ENCODE peak calls at places on chromosomes 6 and 20, in five cellular contexts. Q is right cardiac atrium; M is right atrium auricular region; G is CD4-positive, alpha-beta memory T cell; I is left ventricle myocardium inferior. R is an unnamed sample.
A peak's percentile ranks its signal among the peaks of the same experiment; 100 is the strongest.

GRCh38 chr6:94956910-94957309 is 620.4 kb upstream of the MANEA start:
- DNase-seq in Q (no peak), I (no peak), M (no peak), G (no peak), R (no peak)

GRCh38 chr6:100948381-100949133 is 67.4 kb upstream of the ASCC3 start:
- DNase-seq in Q (no peak), I (no peak), G (no peak), M (no peak), R (no peak)

GRCh38 chr6:29864037-29864795 is 36.6 kb downstream of the HLA-G start:
- DNase-seq in I (no peak), Q (no peak), G (no peak), M (no peak), R (no peak)

GRCh38 chr6:148524509-148524908 is 181.9 kb downstream of the SASH1 start:
- DNase-seq in Q (no peak), G (no peak), M (no peak), I (no peak), R (no peak)

GRCh38 chr6:9233686-9234085 is 798.3 kb upstream of the SLC35B3 start:
- DNase-seq in M (no peak), I (no peak), G (no peak), Q (no peak), R (no peak)

GRCh38 chr6:124372076-124372475 is 568.4 kb downstream of the NKAIN2 start:
- DNase-seq in M (no peak), G (no peak), I (no peak), Q (no peak), R (no peak)

GRCh38 chr20:37522258-37523011 is 1.4 kb downstream of the NNAT start:
- DNase-seq in I (peak; percentile 66), Q (peak; percentile 80), G (no peak), M (no peak), R (peak; percentile 57)

GRCh38 chr6:439681-440167 is 48.2 kb downstream of the IRF4 start:
- DNase-seq in G (no peak), Q (no peak), I (no peak), M (peak; percentile 69), R (no peak)

GRCh38 chr6:151804585-151805285 is 2.7 kb upstream of the ESR1 start:
- DNase-seq in Q (no peak), M (no peak), I (no peak), G (no peak), R (no peak)

GRCh38 chr6:148885920-148886845 is 139.4 kb downstream of the UST start:
- DNase-seq in Q (no peak), M (no peak), G (no peak), I (no peak), R (no peak)

GRCh38 chr6:111983197-111983596 is 70.7 kb upstream of the CCN6 start:
- DNase-seq in Q (no peak), M (no peak), G (no peak), I (no peak), R (no peak)

GRCh38 chr6:389622-390021 is 1.9 kb upstream of the IRF4 start:
- DNase-seq in Q (no peak), I (no peak), G (peak; percentile 50), M (no peak), R (no peak)

GRCh38 chr6:104541411-104541810 is 318.3 kb downstream of the HACE1 start:
- DNase-seq in M (no peak), Q (no peak), I (no peak), G (no peak), R (no peak)

GRCh38 chr20:7152071-7152470 is 384.6 kb downstream of the BMP2 start:
- DNase-seq in G (no peak), I (no peak), M (no peak), Q (no peak), R (no peak)

GRCh38 chr20:37839432-37839827 is 63.5 kb upstream of the VSTM2L start:
- DNase-seq in I (no peak), Q (no peak), G (no peak), M (no peak), R (no peak)

GRCh38 chr20:19949195-19949867 is 67.8 kb upstream of the NAA20 start:
- DNase-seq in G (no peak), M (no peak), Q (no peak), I (no peak), R (no peak)

GRCh38 chr6:162533009-162533400 is 194.6 kb downstream of the PRKN start:
- DNase-seq in Q (no peak), G (no peak), I (no peak), M (no peak), R (no peak)

GRCh38 chr20:49821850-49822249 is 9.2 kb downstream of the SLC9A8 start:
- DNase-seq in G (no peak), Q (no peak), M (no peak), I (no peak), R (no peak)

GRCh38 chr20:51335329-51335841 is 207.1 kb downstream of the NFATC2 start:
- DNase-seq in I (no peak), G (no peak), Q (no peak), M (no peak), R (no peak)

GRCh38 chr20:5008743-5009142 is 7.4 kb upstream of the SLC23A2 start:
- DNase-seq in Q (no peak), M (no peak), I (no peak), G (no peak), R (no peak)

GRCh38 chr6:89828988-89829590 is 591 bp upstream of the CASP8AP2 start:
- DNase-seq in I (no peak), M (no peak), Q (no peak), G (no peak), R (no peak)

GRCh38 chr20:50446351-50447101 is 63.7 kb upstream of the PTPN1 start:
- DNase-seq in Q (no peak), M (no peak), G (no peak), I (no peak), R (no peak)

GRCh38 chr6:161369339-161369738 is 95.5 kb upstream of the AGPAT4 start:
- DNase-seq in I (no peak), G (no peak), Q (no peak), M (peak; percentile 73), R (no peak)

GRCh38 chr6:92541457-92542060 is 877.8 kb downstream of the EPHA7 start:
- DNase-seq in G (no peak), Q (no peak), I (no peak), M (no peak), R (no peak)

DNA sequence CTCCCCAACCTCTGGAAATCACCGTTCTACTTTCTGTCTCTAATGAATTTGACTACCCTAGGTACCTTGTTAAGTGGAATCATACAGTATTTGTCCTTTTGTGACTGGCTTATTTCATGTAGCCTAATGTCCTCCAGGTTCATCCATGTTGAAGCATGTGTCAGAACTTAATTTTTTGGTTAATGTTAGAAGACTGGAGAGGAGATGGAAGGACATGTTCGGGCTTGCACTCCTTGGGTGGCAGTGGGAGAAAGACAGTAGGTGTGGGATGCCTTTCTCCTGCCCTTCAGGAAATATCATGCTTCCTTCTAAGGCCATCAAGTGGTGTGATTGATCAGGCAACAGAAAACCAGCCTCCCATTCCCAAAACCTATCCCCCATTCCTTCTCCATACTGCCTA is 61.1 kb upstream of the RNF144B start:
- DNase-seq in G (no peak), M (no peak), Q (no peak), I (no peak), R (no peak)
- H3K4me3 ChIP-seq in G (no peak overlapping the region), M (no peak overlapping the region), Q (no peak overlapping the region), I (no peak overlapping the region), R (no peak overlapping the region)

DNA sequence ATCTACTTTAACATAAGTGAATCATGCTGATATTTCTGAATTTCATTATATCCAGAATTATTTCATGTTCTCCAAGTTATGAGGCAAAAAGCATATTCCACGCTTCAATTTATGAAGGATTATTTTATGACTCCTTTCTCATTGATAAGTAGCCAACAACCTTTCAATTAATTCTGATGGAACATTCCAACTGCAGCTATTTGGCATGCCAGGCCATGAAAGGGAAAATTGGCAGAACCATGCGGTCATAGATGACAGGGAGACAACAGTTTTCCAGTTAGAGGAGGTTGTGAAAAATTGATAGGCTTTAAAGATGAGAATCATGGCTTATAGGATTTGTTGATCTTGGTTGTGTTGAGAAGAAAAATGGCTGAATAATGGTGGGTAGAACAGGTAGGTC is 151.7 kb upstream of the CARMIL1 start:
- DNase-seq in M (no peak), Q (no peak), I (no peak), G (no peak), R (no peak)
- H3K4me3 ChIP-seq in M (no peak overlapping the region), Q (no peak overlapping the region), I (no peak overlapping the region), G (no peak overlapping the region), R (no peak overlapping the region)

GRCh38 chr6:7725412-7725811 is 487 bp upstream of the BMP6 start:
- DNase-seq in I (no peak), Q (no peak), G (no peak), M (no peak), R (no peak)
- H3K4me3 ChIP-seq in I (peak overlapping the region; percentile 81), Q (peak overlapping the region; percentile 66), G (no peak overlapping the region), M (peak overlapping the region; percentile 65), R (peak overlapping the region; percentile 69)

GRCh38 chr6:37122861-37123260 is 47.1 kb upstream of the PIM1 start:
- DNase-seq in M (no peak), G (no peak), I (no peak), Q (no peak), R (no peak)
- H3K4me3 ChIP-seq in M (no peak overlapping the region), G (no peak overlapping the region), I (no peak overlapping the region), Q (no peak overlapping the region), R (no peak overlapping the region)

GRCh38 chr20:62425281-62426058 is 1.9 kb downstream of the RBBP8NL start:
- DNase-seq in Q (no peak), I (no peak), M (no peak), G (no peak), R (no peak)

GRCh38 chr20:62426678-62427077 is 661 bp downstream of the RBBP8NL start:
- DNase-seq in G (no peak), I (no peak), Q (no peak), M (no peak), R (no peak)

GRCh38 chr20:62428396-62429160 is 1.2 kb upstream of the RBBP8NL start:
- DNase-seq in I (no peak), Q (no peak), G (no peak), M (no peak), R (no peak)

GRCh38 chr20:62428008-62428384 is 657 bp upstream of the RBBP8NL start:
- DNase-seq in M (no peak), Q (no peak), I (no peak), G (no peak), R (no peak)

DNA sequence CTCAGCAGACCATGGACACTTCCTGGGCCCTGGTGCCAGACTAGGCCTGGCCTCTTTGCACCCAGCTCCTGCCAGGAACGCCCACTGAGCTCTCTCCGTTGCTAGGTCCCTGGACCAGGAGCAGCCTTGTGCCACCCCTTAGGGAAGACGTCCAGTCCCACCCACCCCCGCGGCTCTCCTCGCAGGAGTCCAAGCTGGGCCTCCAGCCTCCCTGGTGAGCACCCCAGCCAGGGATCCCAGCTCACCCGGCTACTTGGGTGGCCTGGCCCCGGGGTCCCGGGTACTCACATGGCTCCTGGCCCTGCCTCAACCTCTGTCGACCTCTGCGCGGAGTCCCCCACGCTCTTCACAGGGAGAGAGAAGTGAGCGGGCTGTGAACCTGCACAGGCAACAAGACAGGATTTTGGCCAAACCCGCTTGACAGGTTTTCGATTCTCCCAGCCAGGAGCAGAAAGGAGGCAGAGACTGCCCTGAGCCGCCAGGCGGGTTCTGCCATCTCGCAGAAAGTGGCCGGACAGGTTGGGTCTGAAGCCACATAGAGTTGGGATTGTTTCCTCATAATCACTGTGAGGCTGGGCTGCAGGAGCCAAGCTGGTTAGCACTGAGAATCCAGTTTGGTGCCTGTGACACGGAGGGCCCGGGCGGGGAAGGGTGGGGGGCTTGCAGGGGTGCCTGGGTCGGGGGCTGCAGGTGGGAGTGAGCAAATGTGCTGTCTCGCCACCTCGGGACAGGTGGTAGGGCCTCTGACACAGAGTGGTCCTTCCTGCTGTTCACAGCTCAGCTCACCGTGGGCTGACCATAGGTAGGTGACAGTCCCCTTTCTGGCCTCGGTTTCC is at the start of gene RBBP8NL:
- DNase-seq in G (no peak), I (no peak), M (no peak), Q (no peak), R (no peak)
- H3K4me3 ChIP-seq in G (no peak within 1 kb of the TSS), I (no peak within 1 kb of the TSS), M (no peak within 1 kb of the TSS), Q (no peak within 1 kb of the TSS), R (no peak within 1 kb of the TSS)